ENCODE peak calls at places on chromosomes 4 and X, in eight cellular contexts. F is fibroblast of the aortic adventitia, B is fibroblast of lung, Q is AG10803, V is endodermal cell, G is ovary, K is bronchial epithelial cell, I is omental fat pad. C is an unnamed sample.

GRCh38 chrX:150683536-150684146 is 9.6 kb upstream of the MTMR1 start:
- DNase-seq in F (peak), Q (no peak), V (no peak), B (peak), I (no peak), K (no peak), G (no peak), C (no peak)

GRCh38 chrX:103092942-103093341 is at the start of gene NXF3:
- DNase-seq in F (no peak), K (no peak), I (no peak), G (no peak), V (no peak), B (no peak), Q (no peak), C (no peak)

GRCh38 chr4:189021831-189022230 is 882.6 kb downstream of the TRIML1 start:
- DNase-seq in B (peak), I (no peak), V (peak), Q (peak), G (peak), K (no peak), F (peak), C (no peak)

GRCh38 chr4:7703669-7704068 is 236.0 kb downstream of the AFAP1 start:
- DNase-seq in G (no peak), I (no peak), F (no peak), B (no peak), K (no peak), Q (no peak), V (no peak), C (no peak)

GRCh38 chrX:131614241-131614640 is 70.4 kb downstream of the OR13H1 start:
- DNase-seq in G (no peak), V (no peak), Q (no peak), F (no peak), I (no peak), K (no peak), B (no peak), C (no peak)

GRCh38 chrX:132594129-132594528 is 105.3 kb upstream of the MBNL3 start:
- DNase-seq in G (no peak), V (no peak), B (no peak), I (no peak), Q (no peak), K (peak), F (no peak), C (no peak)

GRCh38 chr4:145218251-145218650 is 37.9 kb upstream of the OTUD4 start:
- DNase-seq in G (no peak), B (no peak), I (no peak), V (no peak), F (peak), K (no peak), Q (no peak), C (no peak)

GRCh38 chrX:17005712-17006372 is 59.4 kb downstream of the REPS2 start:
- DNase-seq in B (no peak), V (no peak), Q (no peak), G (no peak), F (no peak), I (no peak), K (peak), C (no peak)

GRCh38 chr4:142705820-142706219 is 140.3 kb downstream of the INPP4B start:
- DNase-seq in I (no peak), K (no peak), Q (no peak), G (no peak), F (no peak), B (no peak), V (no peak), C (no peak)

GRCh38 chr4:182223708-182224107 is 19.5 kb upstream of the TENM3 start:
- DNase-seq in F (no peak), B (no peak), K (no peak), G (no peak), Q (no peak), I (no peak), V (no peak), C (no peak)

GRCh38 chrX:102840871-102841705 is 96.0 kb upstream of the RAB40AL start:
- DNase-seq in G (no peak), B (peak), V (no peak), F (peak), K (peak), I (no peak), Q (peak), C (no peak)

GRCh38 chr4:54661686-54662085 is 3.9 kb downstream of the KIT start:
- DNase-seq in F (peak), V (no peak), Q (peak), I (no peak), K (peak), G (no peak), B (peak), C (peak)

GRCh38 chr4:153464068-153464467 is 2.1 kb upstream of the TMEM131L start:
- DNase-seq in V (no peak), I (no peak), B (no peak), G (no peak), K (no peak), Q (no peak), F (peak), C (no peak)

GRCh38 chr4:174119051-174119450 is 164.4 kb downstream of the FBXO8 start:
- DNase-seq in V (no peak), G (no peak), K (peak), F (peak), B (peak), I (no peak), Q (peak), C (no peak)

GRCh38 chr4:11497212-11497806 is 68.6 kb upstream of the HS3ST1 start:
- DNase-seq in F (no peak), I (no peak), K (peak), V (no peak), Q (no peak), G (no peak), B (no peak), C (no peak)
- TF ChIP-seq CTCF in F (no peak), I (no peak), K (peak), V (peak), Q (no peak), G (no peak), B (no peak), C (no peak)

GRCh38 chrX:119574394-119575266 is at the start of gene UBE2A:
- DNase-seq in I (peak), F (peak), B (peak), K (peak), V (peak), Q (peak), G (peak), C (peak)
- TF ChIP-seq CTCF in I (no peak), F (peak), B (peak), K (peak), V (peak), Q (peak), G (peak), C (peak)

GRCh38 chr4:176646311-176646710 is 146.4 kb downstream of the VEGFC start:
- DNase-seq in I (no peak), F (no peak), G (no peak), Q (no peak), B (no peak), K (no peak), V (no peak), C (no peak)
- TF ChIP-seq CTCF in I (no peak), F (no peak), G (no peak), Q (no peak), B (no peak), K (no peak), V (no peak), C (no peak)

GRCh38 chr4:146511381-146511780 is 10.4 kb downstream of the SLC10A7 start:
- DNase-seq in G (no peak), V (no peak), B (no peak), Q (no peak), I (no peak), K (no peak), F (no peak), C (no peak)

GRCh38 chr4:146508229-146508939 is 13.4 kb downstream of the SLC10A7 start:
- DNase-seq in I (no peak), G (no peak), V (no peak), B (no peak), Q (no peak), K (no peak), F (no peak), C (no peak)

GRCh38 chr4:146507607-146508006 is 14.1 kb downstream of the SLC10A7 start:
- DNase-seq in F (no peak), G (no peak), B (peak), V (no peak), Q (no peak), I (no peak), K (peak), C (no peak)

GRCh38 chr4:146513548-146513947 is 8.2 kb downstream of the SLC10A7 start:
- DNase-seq in V (no peak), F (no peak), B (no peak), K (no peak), Q (no peak), I (no peak), G (no peak), C (no peak)

GRCh38 chr4:146510942-146511341 is 10.8 kb downstream of the SLC10A7 start:
- DNase-seq in Q (no peak), F (no peak), V (no peak), B (no peak), K (no peak), I (no peak), G (no peak), C (no peak)
- TF ChIP-seq CTCF in Q (peak), F (peak), V (peak), B (peak), K (no peak), I (no peak), G (no peak), C (no peak)

GRCh38 chrX:117996918-117997480 is 119.6 kb downstream of the KLHL13 start:
- DNase-seq in K (peak), Q (no peak), I (no peak), F (no peak), V (no peak), G (no peak), B (peak), C (no peak)
- TF ChIP-seq CTCF in K (peak), Q (no peak), I (no peak), F (peak), V (peak), G (no peak), B (peak), C (no peak)

GRCh38 chr4:103032575-103032974 is 13.1 kb upstream of the SLC9B1 start:
- DNase-seq in B (peak), I (no peak), Q (peak), G (no peak), K (peak), V (peak), F (peak), C (no peak)
- TF ChIP-seq CTCF in B (peak), I (no peak), Q (peak), G (no peak), K (peak), V (peak), F (peak), C (peak)

GRCh38 chrX:136336623-136337022 is 35.9 kb downstream of the ADGRG4 start:
- DNase-seq in G (no peak), K (no peak), V (no peak), Q (no peak), F (peak), I (no peak), B (no peak), C (no peak)
- TF ChIP-seq CTCF in G (no peak), K (peak), V (peak), Q (peak), F (peak), I (no peak), B (peak), C (no peak)

C was measured in AG04449.